ENCODE peak calls at places on chromosomes 7 and 10, in four cellular contexts. One of them, this sample, is unnamed.

GRCh38 chr7:155349601-155350331 is 52.1 kb downstream of the INSIG1 start:
- DNase-seq in suprapubic skin: peak; percentile 49
- DNase-seq in hypothalamus: no peak
- DNase-seq in posterior cingulate gyrus: no peak
- DNase-seq in this sample: no peak

GRCh38 chr10:77455538-77455937 is 182.1 kb downstream of the KCNMA1 start:
- DNase-seq in suprapubic skin: no peak
- DNase-seq in hypothalamus: no peak
- DNase-seq in posterior cingulate gyrus: no peak
- DNase-seq in this sample: no peak

GRCh38 chr10:75245354-75246001 is 9.7 kb upstream of the COMTD1 start:
- DNase-seq in suprapubic skin: no peak
- DNase-seq in hypothalamus: no peak
- DNase-seq in posterior cingulate gyrus: no peak
- DNase-seq in this sample: no peak

GRCh38 chr7:13276977-13277376 is 589.5 kb downstream of the ARL4A start:
- DNase-seq in suprapubic skin: no peak
- DNase-seq in hypothalamus: no peak
- DNase-seq in posterior cingulate gyrus: no peak
- DNase-seq in this sample: no peak

GRCh38 chr10:129706081-129706480 is 239.0 kb downstream of the MGMT start:
- DNase-seq in suprapubic skin: no peak
- DNase-seq in hypothalamus: no peak
- DNase-seq in posterior cingulate gyrus: no peak
- DNase-seq in this sample: no peak

GRCh38 chr7:1926908-1927306 is 256.8 kb downstream of the ELFN1 start:
- DNase-seq in suprapubic skin: no peak
- DNase-seq in hypothalamus: no peak
- DNase-seq in posterior cingulate gyrus: no peak
- DNase-seq in this sample: no peak

GRCh38 chr7:47581821-47582747 is at the start of gene TNS3:
- DNase-seq in suprapubic skin: no peak
- DNase-seq in hypothalamus: no peak
- DNase-seq in posterior cingulate gyrus: no peak
- DNase-seq in this sample: no peak

GRCh38 chr7:116593359-116594075 is 68.7 kb downstream of the CAV1 start:
- DNase-seq in suprapubic skin: no peak
- DNase-seq in hypothalamus: no peak
- DNase-seq in posterior cingulate gyrus: no peak
- DNase-seq in this sample: no peak

GRCh38 chr7:77855371-77856083 is 57.0 kb downstream of the PHTF2 start:
- DNase-seq in suprapubic skin: no peak
- DNase-seq in hypothalamus: peak; percentile 25
- DNase-seq in posterior cingulate gyrus: peak; percentile 56
- DNase-seq in this sample: no peak

GRCh38 chr7:29469984-29470557 is 93.6 kb upstream of the PRR15 start:
- DNase-seq in suprapubic skin: no peak
- DNase-seq in hypothalamus: no peak
- DNase-seq in posterior cingulate gyrus: no peak
- DNase-seq in this sample: no peak

GRCh38 chr10:10514790-10515189 is 502.9 kb upstream of the CELF2 start:
- DNase-seq in suprapubic skin: no peak
- DNase-seq in hypothalamus: no peak
- DNase-seq in posterior cingulate gyrus: no peak
- DNase-seq in this sample: no peak

GRCh38 chr10:11715815-11716494 is 26.2 kb upstream of the ECHDC3 start:
- DNase-seq in suprapubic skin: no peak
- DNase-seq in hypothalamus: no peak
- DNase-seq in posterior cingulate gyrus: no peak
- DNase-seq in this sample: no peak

GRCh38 chr10:30984563-30985328 is 46.9 kb downstream of the ZNF438 start:
- DNase-seq in suprapubic skin: no peak
- DNase-seq in hypothalamus: no peak
- DNase-seq in posterior cingulate gyrus: no peak
- DNase-seq in this sample: no peak

GRCh38 chr10:12419279-12419847 is 70.0 kb downstream of the CAMK1D start:
- DNase-seq in suprapubic skin: peak; percentile 77
- DNase-seq in hypothalamus: no peak
- DNase-seq in posterior cingulate gyrus: no peak
- DNase-seq in this sample: peak; percentile 62

This sample was measured in tibial nerve.